ENCODE peak calls at places on chromosomes 13 and 19, in ten cellular contexts. H, B, W, T, N, P, C, O, M and X are unnamed samples.

GRCh38 chr13:86813198-86813597 is 858.0 kb upstream of the SLITRK5 start:
- DNase-seq in P (no peak), O (no peak), T (no peak), H (no peak), B (no peak), W (no peak), C (no peak), N (no peak), M (no peak), X (no peak)

GRCh38 chr19:6417713-6418561 is 6.7 kb downstream of the KHSRP start:
- DNase-seq in B (no peak), W (peak), N (no peak), H (no peak), P (peak), C (no peak), M (peak), O (no peak), T (no peak), X (no peak)

GRCh38 chr19:33722456-33723239 is 74.0 kb upstream of the KCTD15 start:
- DNase-seq in W (no peak), T (no peak), O (no peak), M (peak), N (no peak), H (no peak), C (no peak), P (no peak), B (no peak), X (no peak)

GRCh38 chr13:39684531-39685137 is 29.2 kb downstream of the COG6 start:
- DNase-seq in M (no peak), N (no peak), W (peak), P (no peak), B (no peak), O (no peak), H (no peak), C (no peak), T (no peak), X (no peak)

GRCh38 chr13:30864352-30865130 is 41.5 kb upstream of the MEDAG start:
- DNase-seq in M (no peak), T (no peak), H (no peak), N (no peak), B (peak), O (peak), P (no peak), C (no peak), W (peak), X (no peak)

GRCh38 chr13:85255978-85256377 is 543.2 kb downstream of the SLITRK6 start:
- DNase-seq in T (no peak), N (no peak), B (no peak), C (no peak), H (no peak), M (no peak), W (no peak), P (no peak), O (no peak), X (no peak)

GRCh38 chr13:99866781-99867180 is 104.8 kb downstream of the ZIC5 start:
- DNase-seq in B (no peak), P (no peak), H (no peak), O (no peak), M (no peak), C (no peak), T (no peak), W (no peak), N (no peak), X (no peak)

GRCh38 chr19:46611791-46612190 is 10.7 kb downstream of the CALM3 start:
- DNase-seq in W (no peak), C (no peak), M (no peak), P (no peak), B (no peak), H (peak), N (no peak), O (no peak), T (no peak), X (no peak)

GRCh38 chr19:42433503-42434260 is 6.5 kb upstream of the LIPE start:
- DNase-seq in N (no peak), O (peak), P (peak), W (peak), B (no peak), H (peak), M (peak), T (peak), C (peak), X (peak)

GRCh38 chr13:48400090-48400694 is 12.7 kb downstream of the LPAR6 start:
- DNase-seq in W (peak), P (no peak), O (no peak), T (no peak), H (no peak), N (no peak), C (no peak), M (no peak), B (no peak), X (no peak)

GRCh38 chr13:44259045-44260042 is 114.3 kb upstream of the SERP2 start:
- DNase-seq in T (peak), N (no peak), W (peak), P (peak), H (no peak), M (peak), O (peak), C (no peak), B (no peak), X (no peak)

GRCh38 chr19:49701271-49701786 is 10.4 kb downstream of the CPT1C start:
- DNase-seq in H (no peak), N (no peak), W (no peak), B (no peak), C (no peak), P (no peak), T (no peak), O (no peak), M (no peak), X (no peak)

GRCh38 chr19:51091895-51092873 is 9.5 kb upstream of the KLK14 start:
- DNase-seq in H (no peak), O (no peak), N (no peak), C (no peak), T (no peak), W (no peak), P (no peak), M (no peak), B (no peak), X (no peak)

GRCh38 chr13:101127741-101128353 is 288.5 kb downstream of the NALCN start:
- DNase-seq in T (no peak), W (peak), O (peak), H (no peak), M (no peak), C (no peak), B (peak), P (no peak), N (no peak), X (no peak)

GRCh38 chr19:42313096-42313839 is at the start of gene TMEM145:
- DNase-seq in M (peak), H (no peak), P (no peak), W (peak), T (peak), C (no peak), N (no peak), O (no peak), B (no peak), X (no peak)

GRCh38 chr13:100244431-100244830 is 155.5 kb downstream of the PCCA start:
- DNase-seq in N (no peak), H (no peak), W (no peak), B (no peak), P (no peak), C (no peak), M (no peak), T (no peak), O (no peak), X (no peak)

GRCh38 chr13:86282450-86282849 is 483.2 kb upstream of the SLITRK6 start:
- DNase-seq in P (no peak), M (no peak), W (no peak), B (no peak), C (no peak), O (no peak), N (no peak), T (no peak), H (no peak), X (no peak)

GRCh38 chr13:23899555-23899954 is 2.3 kb upstream of the C1QTNF9B start:
- DNase-seq in M (no peak), B (peak), H (no peak), C (no peak), W (peak), O (peak), P (peak), T (no peak), N (no peak), X (no peak)

GRCh38 chr13:72842991-72843390 is 61.1 kb downstream of the PIBF1 start:
- DNase-seq in H (no peak), O (no peak), T (no peak), W (no peak), C (no peak), N (no peak), B (no peak), M (no peak), P (no peak), X (no peak)

GRCh38 chr13:94987869-94988268 is 275.5 kb upstream of the SOX21 start:
- DNase-seq in N (no peak), W (no peak), H (no peak), B (no peak), T (no peak), P (no peak), M (no peak), C (no peak), O (no peak), X (no peak)

GRCh38 chr19:40397568-40397906 is 7.6 kb upstream of the HIPK4 start:
- DNase-seq in H (no peak), C (no peak), P (no peak), B (no peak), M (no peak), W (no peak), N (no peak), T (no peak), O (no peak), X (no peak)

GRCh38 chr13:98055623-98056022 is 87.3 kb upstream of the FARP1 start:
- DNase-seq in W (no peak), P (no peak), O (no peak), B (no peak), C (no peak), N (no peak), M (no peak), H (no peak), T (no peak), X (no peak)

GRCh38 chr13:24842533-24843278 is 78.7 kb downstream of the RNF17 start:
- DNase-seq in N (no peak), B (no peak), O (no peak), H (no peak), T (no peak), M (no peak), C (no peak), P (no peak), W (peak), X (no peak)

DNA sequence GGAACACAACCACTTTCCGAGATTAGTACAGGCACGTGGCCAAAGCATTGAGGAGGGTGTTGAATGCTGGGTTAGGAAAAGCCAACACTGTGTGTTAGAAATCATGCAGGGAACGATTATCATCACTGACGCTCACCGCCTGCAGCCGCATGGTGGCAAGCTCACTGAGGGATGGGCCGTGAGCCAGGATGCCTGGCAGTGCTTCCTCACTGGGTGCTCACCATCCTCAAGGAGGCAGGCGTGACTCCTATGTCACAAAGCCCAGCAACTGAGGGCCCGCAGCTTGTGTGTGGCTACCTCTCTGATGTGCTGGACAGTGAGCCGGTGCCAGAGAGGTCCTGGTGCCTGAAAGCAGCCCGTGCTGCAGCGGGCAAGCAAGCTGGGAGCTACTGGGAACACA is 30.4 kb upstream of the TIMM44 start:
- DNase-seq in C (no peak), P (no peak), M (peak), O (no peak), B (no peak), N (no peak), H (peak), T (no peak), W (no peak), X (peak)
- H3K27ac ChIP-seq in C (no peak), P (no peak), M (no peak), O (no peak), B (no peak), N (no peak), H (peak), T (no peak), W (no peak), X (no peak)

DNA sequence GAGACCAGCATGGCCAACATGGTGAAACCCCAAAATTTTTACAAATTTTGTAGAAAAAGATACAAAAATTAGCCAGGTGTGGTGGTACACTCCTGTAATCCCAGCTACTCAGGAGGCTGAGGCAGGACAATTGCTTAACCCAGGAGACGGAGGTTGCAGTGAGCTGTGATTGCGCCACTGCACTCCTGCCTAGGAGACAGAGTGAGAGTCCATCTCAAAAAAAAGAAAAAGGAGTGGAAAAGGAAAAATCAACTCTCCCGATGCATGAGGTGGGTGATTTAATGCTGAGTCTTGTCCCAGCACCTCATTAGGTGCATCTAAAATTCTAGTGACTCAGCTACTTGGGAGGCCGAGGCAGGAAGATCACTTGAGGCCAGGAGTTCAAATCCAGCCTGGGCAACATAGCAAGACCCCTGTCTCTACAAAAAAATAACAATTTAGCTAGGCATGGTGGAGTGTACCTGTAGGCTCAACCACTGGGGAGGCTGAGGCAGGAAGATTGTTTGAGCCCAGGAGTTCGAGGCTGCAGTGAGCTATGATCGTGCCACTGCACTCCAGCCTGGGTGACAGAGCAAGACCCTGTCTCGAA is 19.8 kb downstream of the GTPBP3 start:
- DNase-seq in O (no peak), P (no peak), C (no peak), N (no peak), M (no peak), T (no peak), H (no peak), B (no peak), W (no peak), X (no peak)
- H3K27ac ChIP-seq in O (no peak), P (no peak), C (no peak), N (peak), M (no peak), T (peak), H (peak), B (no peak), W (no peak), X (no peak)

DNA sequence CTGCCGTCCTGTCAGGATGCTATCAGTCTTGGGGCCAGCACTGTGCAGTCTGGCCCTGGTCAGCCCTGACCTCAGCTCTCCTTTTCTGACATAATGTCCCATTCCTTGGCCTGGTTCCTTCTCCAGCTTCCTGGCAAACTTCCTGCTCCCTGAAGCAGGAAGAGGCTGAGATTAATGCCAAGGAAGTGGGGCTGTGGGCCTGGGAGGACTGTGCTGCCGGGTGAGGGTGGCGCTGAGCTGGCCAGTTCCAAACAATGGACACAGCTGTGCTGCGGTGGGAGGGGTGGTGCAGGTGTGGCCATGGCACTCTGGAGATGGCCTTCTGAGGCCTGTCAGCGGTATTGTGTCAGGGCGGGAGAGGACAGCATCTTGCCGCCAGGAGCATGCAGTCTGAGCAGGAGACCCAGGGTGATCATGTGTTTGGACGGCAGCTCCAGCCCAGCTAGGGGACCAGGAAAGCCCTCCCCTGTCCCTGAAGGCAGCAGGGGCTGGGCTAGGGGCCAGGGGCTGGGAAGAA is 30.9 kb downstream of the TUBA3C start:
- DNase-seq in W (no peak), N (no peak), P (peak), B (no peak), C (no peak), T (no peak), H (no peak), M (no peak), O (no peak), X (no peak)
- H3K27ac ChIP-seq in W (no peak), N (no peak), P (no peak), B (no peak), C (no peak), T (no peak), H (peak), M (no peak), O (no peak), X (no peak)

DNA sequence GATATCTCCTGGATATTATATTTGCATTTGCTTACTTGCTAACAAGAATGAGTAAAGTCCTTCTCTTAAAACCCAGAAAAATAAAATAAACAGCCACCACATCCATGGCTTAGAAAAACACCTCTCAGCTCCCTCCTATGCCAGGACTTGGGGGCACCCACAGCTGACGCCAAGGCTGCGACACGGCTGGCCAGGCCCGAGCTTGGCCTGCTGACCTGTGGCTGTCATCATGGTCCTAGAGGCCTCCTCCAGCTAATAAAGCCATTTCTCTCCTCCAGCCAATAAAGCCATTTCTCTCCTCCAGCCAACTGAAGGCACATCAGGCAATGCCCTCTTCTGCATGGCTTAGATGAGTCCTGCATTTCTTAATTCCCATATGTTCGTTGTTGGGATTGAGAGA is 20.9 kb downstream of the C19orf12 start:
- DNase-seq in T (no peak), P (no peak), H (no peak), M (peak), C (no peak), B (no peak), N (no peak), O (no peak), W (no peak), X (no peak)
- H3K27ac ChIP-seq in T (no peak), P (no peak), H (peak), M (peak), C (no peak), B (peak), N (no peak), O (no peak), W (no peak), X (no peak)

GRCh38 chr19:45150180-45150579 is 10.6 kb downstream of the NKPD1 start:
- DNase-seq in H (no peak), P (no peak), N (no peak), M (no peak), C (no peak), O (no peak), T (no peak), W (no peak), B (no peak), X (no peak)
- H3K27ac ChIP-seq in H (no peak), P (no peak), N (no peak), M (no peak), C (no peak), O (no peak), T (no peak), W (no peak), B (no peak), X (no peak)

GRCh38 chr19:11236324-11237301 is 2.8 kb upstream of the ANGPTL8 start:
- DNase-seq in P (no peak), O (no peak), W (no peak), M (no peak), N (no peak), C (no peak), B (no peak), H (no peak), T (no peak), X (peak)
- H3K27ac ChIP-seq in P (no peak), O (no peak), W (no peak), M (no peak), N (no peak), C (no peak), B (no peak), H (no peak), T (no peak), X (no peak)

GRCh38 chr13:33537691-33538090 is 252.1 kb upstream of the STARD13 start:
- DNase-seq in H (no peak), B (no peak), M (no peak), O (no peak), W (peak), N (no peak), C (no peak), T (no peak), P (no peak), X (no peak)
- H3K27ac ChIP-seq in H (peak), B (peak), M (peak), O (peak), W (no peak), N (no peak), C (no peak), T (peak), P (no peak), X (no peak)

DNA sequence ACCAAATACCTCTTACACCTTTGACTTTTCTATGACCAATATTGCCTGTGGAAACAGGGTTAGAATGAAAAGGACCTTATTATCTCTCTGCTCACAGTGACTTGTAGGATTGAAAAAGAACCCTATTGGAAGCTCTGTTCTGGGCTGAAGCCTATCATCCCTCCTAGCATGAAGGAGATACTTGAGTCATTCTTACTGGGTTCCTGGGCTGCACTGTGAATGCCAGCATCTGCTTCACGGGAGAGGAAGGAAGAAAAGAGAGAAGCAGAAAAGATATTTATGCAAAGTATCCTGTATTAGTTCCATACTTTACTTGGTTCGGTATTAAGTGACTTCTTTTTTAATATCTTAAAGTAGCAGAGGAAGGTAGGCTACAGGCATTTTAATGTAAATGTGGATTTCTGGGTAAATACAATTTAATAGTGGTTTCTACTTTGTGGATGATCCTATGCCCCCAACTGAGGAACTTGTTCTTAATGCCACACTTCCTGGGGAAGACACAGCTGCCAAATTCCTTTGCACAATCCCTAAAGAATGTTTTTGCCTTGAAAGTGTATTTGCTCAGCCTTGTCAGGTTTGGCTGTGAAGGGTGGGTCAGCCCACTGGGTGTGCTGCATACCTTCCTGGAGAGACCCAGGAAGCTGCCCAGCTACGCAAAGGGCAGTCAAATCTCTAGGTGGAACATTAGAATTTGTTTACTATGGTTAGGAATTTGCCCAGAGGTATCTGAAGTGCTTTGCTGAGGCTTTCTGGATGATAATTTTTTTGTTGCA is 13.7 kb upstream of the SCEL start:
- DNase-seq in B (no peak), P (no peak), H (no peak), N (no peak), C (no peak), M (no peak), O (no peak), T (peak), W (no peak), X (no peak)
- H3K27ac ChIP-seq in B (no peak), P (no peak), H (no peak), N (peak), C (no peak), M (no peak), O (peak), T (no peak), W (peak), X (no peak)

DNA sequence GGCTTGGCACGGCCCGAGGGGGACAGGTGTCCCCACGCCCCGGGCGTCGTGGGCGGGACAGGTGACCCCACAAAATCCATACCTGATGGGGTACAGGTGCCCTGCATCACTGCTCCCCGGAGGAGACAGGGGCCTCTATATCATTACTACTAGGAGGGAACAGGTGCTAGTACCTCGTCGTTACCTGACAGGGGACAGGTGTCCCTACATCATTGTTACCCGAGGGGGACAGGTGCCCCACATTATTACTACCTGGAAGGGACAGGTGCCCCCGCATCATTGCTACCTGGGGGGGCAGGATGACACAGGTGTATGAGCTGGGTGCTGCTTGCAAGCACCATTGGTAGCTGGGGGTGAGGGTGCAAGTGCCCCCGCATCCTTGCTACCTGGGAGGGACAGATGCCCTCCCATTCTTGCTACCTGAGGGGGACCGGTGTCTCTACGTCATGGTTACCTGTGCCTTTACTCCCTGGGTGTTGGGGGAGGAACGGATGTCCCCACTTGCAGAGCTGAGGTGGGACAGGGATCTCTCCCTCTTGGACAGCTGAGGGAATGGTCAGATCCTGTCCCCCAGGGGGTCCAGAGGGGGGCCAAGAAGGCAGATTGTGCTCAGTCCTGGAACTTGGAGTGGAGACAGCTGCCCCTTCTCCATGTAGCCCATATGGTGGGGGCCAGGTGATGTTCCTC is 618 bp downstream of the CRTC1 start:
- DNase-seq in B (no peak), P (no peak), T (no peak), C (no peak), M (no peak), H (no peak), O (no peak), W (no peak), N (no peak), X (peak)
- H3K27ac ChIP-seq in B (no peak), P (no peak), T (no peak), C (no peak), M (peak), H (peak), O (no peak), W (no peak), N (peak), X (no peak)